ENCODE peak calls at places on chromosomes 12 and 14, in eight cellular contexts. J is CD8-positive, alpha-beta T cell; Y is astrocyte of the cerebellum; K is Right ventricle myocardium superior; O is endothelial cell; R is GM10248; Q is NCI-H774; H is heart right ventricle. P is an unnamed sample.

GRCh38 chr12:14928946-14929345 is 9.4 kb downstream of the ERP27 start:
- DNase-seq in O (no peak), R (no peak), Q (no peak), J (no peak), K (no peak), H (no peak), Y (no peak), P (no peak)

GRCh38 chr12:50246159-50246865 is 37.0 kb downstream of the LIMA1 start:
- DNase-seq in K (no peak), R (no peak), Y (no peak), H (no peak), O (no peak), Q (no peak), J (no peak), P (no peak)

GRCh38 chr12:19893514-19893913 is 454.2 kb downstream of the AEBP2 start:
- DNase-seq in Y (no peak), H (no peak), R (peak; percentile 9), Q (no peak), K (no peak), J (no peak), O (no peak), P (peak; percentile 7)

GRCh38 chr12:48080285-48080684 is 25.6 kb downstream of the SENP1 start:
- DNase-seq in O (no peak), H (no peak), J (no peak), R (no peak), Q (no peak), K (no peak), Y (no peak), P (no peak)

GRCh38 chr12:24835377-24835776 is 113.5 kb downstream of the BCAT1 start:
- DNase-seq in H (no peak), O (no peak), K (no peak), R (no peak), J (no peak), Q (no peak), Y (no peak), P (no peak)

GRCh38 chr14:35420036-35420811 is 15.7 kb upstream of the NFKBIA start:
- DNase-seq in H (no peak), Q (no peak), Y (no peak), J (no peak), R (no peak), O (no peak), K (no peak), P (no peak)

GRCh38 chr12:22266101-22266500 is 68.4 kb downstream of the ST8SIA1 start:
- DNase-seq in O (no peak), Y (no peak), R (no peak), H (no peak), K (no peak), J (no peak), Q (no peak), P (no peak)

GRCh38 chr12:110785240-110785639 is 42.5 kb upstream of the PPP1CC start:
- DNase-seq in H (no peak), Y (no peak), R (no peak), O (no peak), J (no peak), K (no peak), Q (no peak), P (no peak)

GRCh38 chr14:56133547-56133946 is 15.3 kb downstream of the PELI2 start:
- DNase-seq in H (no peak), J (no peak), O (no peak), R (no peak), Q (no peak), Y (no peak), K (no peak), P (no peak)

GRCh38 chr14:31024042-31024480 is 1.4 kb upstream of the AP4S1 start:
- DNase-seq in O (no peak), H (no peak), Y (no peak), R (no peak), J (no peak), K (no peak), Q (no peak), P (no peak)

GRCh38 chr14:23056257-23056955 is 914 bp downstream of the CDH24 start:
- DNase-seq in Y (peak; percentile 27), J (peak; percentile 42), H (peak; percentile 54), O (peak; percentile 85), R (peak; percentile 90), Q (no peak), K (peak; percentile 72), P (no peak)

GRCh38 chr12:127389923-127390322 is 877.0 kb upstream of the TMEM132C start:
- DNase-seq in Y (peak; percentile 85), Q (no peak), J (no peak), H (no peak), K (no peak), R (no peak), O (no peak), P (peak; percentile 26)